ENCODE peak calls at places on chromosomes 12 and 14, in ten cellular contexts. S, Z, Y, Q, T, U, W, H, J and X are unnamed samples.

GRCh38 chr12:54522213-54522612 is 24.7 kb downstream of the NCKAP1L start:
- DNase-seq in S (no peak), Z (no peak), Y (no peak), Q (no peak), T (no peak), U (no peak), W (no peak), H (no peak), J (no peak), X (no peak)

GRCh38 chr14:95023886-95024285 is 133.4 kb downstream of the DICER1 start:
- DNase-seq in S (no peak), Z (no peak), Y (peak; percentile 80), Q (no peak), T (peak; percentile 36), U (no peak), W (no peak), H (no peak), J (no peak), X (no peak)

GRCh38 chr12:21852251-21852650 is 77.7 kb upstream of the KCNJ8 start:
- DNase-seq in S (no peak), Z (no peak), Y (no peak), Q (no peak), T (no peak), U (no peak), W (no peak), H (no peak), J (peak; percentile 44), X (no peak)

GRCh38 chr12:31386364-31386777 is 60.4 kb upstream of the SINHCAF start:
- DNase-seq in S (peak; percentile 14), Z (no peak), Y (no peak), Q (peak; percentile 48), T (no peak), U (peak; percentile 91), W (no peak), H (no peak), J (no peak), X (no peak)

GRCh38 chr12:53298154-53298553 is 1.3 kb upstream of the MYG1 start:
- DNase-seq in S (no peak), Z (no peak), Y (no peak), Q (no peak), T (no peak), U (no peak), W (no peak), H (no peak), J (peak; percentile 32), X (no peak)

GRCh38 chr12:76199808-76200207 is 115.3 kb upstream of the NAP1L1 start:
- DNase-seq in S (no peak), Z (no peak), Y (no peak), Q (no peak), T (peak; percentile 25), U (no peak), W (no peak), H (no peak), J (peak; percentile 77), X (no peak)

GRCh38 chr14:80395031-80395430 is 183.7 kb upstream of the DIO2 start:
- DNase-seq in S (no peak), Z (no peak), Y (no peak), Q (no peak), T (no peak), U (no peak), W (no peak), H (no peak), J (no peak), X (no peak)

GRCh38 chr12:31589896-31590729 is 823 bp downstream of the DENND5B start:
- DNase-seq in S (peak; percentile 72), Z (peak; percentile 69), Y (no peak), Q (peak; percentile 75), T (peak; percentile 83), U (peak; percentile 84), W (peak; percentile 70), H (peak; percentile 78), J (peak; percentile 65), X (peak; percentile 80)

GRCh38 chr12:4997939-4998338 is 45.7 kb upstream of the KCNA5 start:
- DNase-seq in S (no peak), Z (no peak), Y (no peak), Q (no peak), T (peak; percentile 44), U (no peak), W (no peak), H (no peak), J (peak; percentile 77), X (no peak)

GRCh38 chr14:105366386-105367074 is 31.8 kb upstream of the TEX22 start:
- DNase-seq in S (no peak), Z (no peak), Y (no peak), Q (no peak), T (no peak), U (no peak), W (no peak), H (no peak), J (no peak), X (peak; percentile 11)

GRCh38 chr14:105367116-105368031 is 31.0 kb upstream of the TEX22 start:
- DNase-seq in S (no peak), Z (no peak), Y (no peak), Q (no peak), T (no peak), U (no peak), W (no peak), H (no peak), J (no peak), X (peak; percentile 12)

GRCh38 chr14:105364100-105364708 is 34.1 kb upstream of the TEX22 start:
- DNase-seq in S (no peak), Z (peak; percentile 45), Y (no peak), Q (no peak), T (no peak), U (no peak), W (no peak), H (no peak), J (no peak), X (peak; percentile 58)

GRCh38 chr14:105365681-105366080 is 32.7 kb upstream of the TEX22 start:
- DNase-seq in S (no peak), Z (no peak), Y (no peak), Q (no peak), T (no peak), U (no peak), W (no peak), H (no peak), J (no peak), X (no peak)

DNA sequence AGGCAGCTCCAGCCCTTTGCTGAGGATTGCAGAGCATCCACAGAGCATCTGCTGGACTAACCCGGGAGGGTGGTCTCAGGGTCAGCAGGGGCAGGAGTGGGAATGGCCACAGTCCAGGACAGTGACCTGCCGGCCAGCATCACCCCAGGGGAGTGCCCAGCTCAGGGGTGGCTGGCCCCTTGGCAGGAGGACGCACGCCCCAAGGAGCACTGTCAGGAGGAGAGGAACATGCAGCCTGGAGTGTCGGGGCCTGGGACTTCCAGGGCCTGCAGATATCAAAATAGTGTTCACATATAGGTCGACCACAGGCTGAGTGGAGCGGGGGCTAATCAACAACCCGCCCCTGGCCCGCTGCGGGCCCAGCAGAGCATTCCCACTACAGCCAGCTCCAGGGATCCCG is 33.2 kb upstream of the TEX22 start:
- DNase-seq in S (no peak), Z (no peak), Y (no peak), Q (no peak), T (no peak), U (no peak), W (no peak), H (no peak), J (no peak), X (no peak)
- TF ChIP-seq CTCF in S (no peak), Z (no peak), Y (no peak), Q (no peak), T (no peak), U (no peak), W (no peak), H (no peak), J (no peak), X (no peak)

GRCh38 chr14:70317969-70318634 is 41.4 kb downstream of the COX16 start:
- DNase-seq in S (peak; percentile 45), Z (peak; percentile 57), Y (no peak), Q (peak; percentile 26), T (peak; percentile 81), U (peak; percentile 84), W (peak; percentile 59), H (no peak), J (peak; percentile 54), X (no peak)
- TF ChIP-seq CTCF in S (peak; percentile 67), Z (peak; percentile 79), Y (peak; percentile 44), Q (peak; percentile 81), T (peak; percentile 87), U (peak; percentile 80), W (peak; percentile 40), H (peak; percentile 18), J (peak; percentile 59), X (peak; percentile 17)

GRCh38 chr14:62308316-62308715 is 546.1 kb downstream of the SNAPC1 start:
- DNase-seq in S (no peak), Z (no peak), Y (no peak), Q (no peak), T (no peak), U (no peak), W (no peak), H (no peak), J (no peak), X (no peak)
- TF ChIP-seq CTCF in S (no peak), Z (no peak), Y (no peak), Q (no peak), T (no peak), U (no peak), W (no peak), H (no peak), J (no peak), X (no peak)

GRCh38 chr12:81259360-81259759 is 181.5 kb downstream of the ACSS3 start:
- DNase-seq in S (no peak), Z (no peak), Y (no peak), Q (no peak), T (no peak), U (no peak), W (no peak), H (no peak), J (no peak), X (no peak)

GRCh38 chr12:81263072-81263471 is 185.2 kb downstream of the ACSS3 start:
- DNase-seq in S (no peak), Z (no peak), Y (no peak), Q (no peak), T (no peak), U (no peak), W (no peak), H (no peak), J (no peak), X (no peak)

GRCh38 chr12:81257952-81258551 is 180.2 kb downstream of the ACSS3 start:
- DNase-seq in S (no peak), Z (no peak), Y (no peak), Q (no peak), T (peak; percentile 50), U (peak; percentile 56), W (peak; percentile 26), H (no peak), J (peak; percentile 70), X (no peak)

GRCh38 chr12:81255947-81256346 is 178.1 kb downstream of the ACSS3 start:
- DNase-seq in S (no peak), Z (no peak), Y (no peak), Q (no peak), T (no peak), U (no peak), W (no peak), H (no peak), J (no peak), X (no peak)

DNA sequence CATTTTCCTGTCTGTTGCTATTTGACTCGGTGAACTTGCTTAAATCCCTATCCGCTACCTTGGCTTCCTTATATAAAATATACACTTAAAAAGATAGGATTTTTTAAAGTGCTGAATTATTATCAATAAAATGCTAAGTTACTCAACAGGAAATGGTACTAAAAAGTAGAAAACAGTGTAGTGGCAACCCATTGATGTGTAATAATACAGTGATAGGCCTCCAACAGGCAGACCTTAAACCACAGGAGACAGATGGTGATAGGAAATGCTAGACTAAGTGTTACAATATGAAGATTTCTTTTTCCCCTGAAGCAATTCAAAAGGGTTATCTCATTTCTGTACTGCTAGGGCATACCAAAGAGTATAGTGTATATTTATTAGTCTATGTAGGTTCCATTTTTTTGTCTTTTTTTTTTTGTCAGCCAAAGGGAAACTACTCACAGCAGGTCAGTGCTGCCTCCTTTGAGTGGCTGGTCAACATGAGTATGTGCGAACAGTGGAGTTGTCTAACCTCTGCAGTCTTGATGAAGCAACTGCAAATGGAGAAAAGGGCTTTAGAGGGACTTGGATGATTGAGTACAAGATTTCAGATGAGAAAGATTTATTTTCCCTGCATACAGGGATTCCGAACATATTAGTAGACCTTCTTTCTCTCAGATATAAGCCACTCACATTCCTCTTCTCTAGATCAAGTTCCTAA is 183.8 kb downstream of the ACSS3 start:
- DNase-seq in S (no peak), Z (no peak), Y (no peak), Q (no peak), T (no peak), U (no peak), W (no peak), H (no peak), J (no peak), X (no peak)
- TF ChIP-seq CTCF in S (no peak), Z (no peak), Y (no peak), Q (no peak), T (no peak), U (no peak), W (no peak), H (no peak), J (no peak), X (no peak)